ENCODE peak calls at places on chromosomes 12 and 14, in ten cellular contexts. D is AML-193, Q is DMS 273 treated with DMSO at 0.1 percent for 48 hours, P is mammary epithelial cell, Y is activated B cell treated with CpG ODN at 0.5 μM for 24 hours, A is testis, H is NB4, Z is KG1, U is NAMALWA, N is endodermal cell. J is an unnamed sample.

GRCh38 chr12:8698132-8698829 is 490 bp downstream of the RIMKLB start:
- DNase-seq in Q (no peak), A (peak; percentile 73), U (peak; percentile 62), N (peak; percentile 91), P (peak; percentile 33), D (peak; percentile 33), Z (no peak), Y (peak; percentile 67), H (peak; percentile 36), J (no peak)

GRCh38 chr12:130462558-130462924 is 124.9 kb downstream of the PIWIL1 start:
- DNase-seq in U (no peak), A (no peak), P (no peak), N (no peak), D (no peak), Y (no peak), H (no peak), Z (no peak), Q (no peak), J (no peak)

GRCh38 chr14:50038398-50039119 is 77.8 kb downstream of the VCPKMT start:
- DNase-seq in Z (peak; percentile 7), Y (no peak), P (peak; percentile 100), N (peak; percentile 52), H (peak; percentile 82), Q (no peak), U (no peak), D (peak; percentile 88), A (no peak), J (no peak)

GRCh38 chr12:93245543-93245942 is 132.2 kb upstream of the NUDT4 start:
- DNase-seq in U (no peak), Y (no peak), D (no peak), A (no peak), H (no peak), Z (no peak), Q (no peak), N (peak; percentile 67), P (no peak), J (no peak)

GRCh38 chr12:47870175-47870781 is 34.5 kb downstream of the VDR start:
- DNase-seq in P (no peak), Q (no peak), U (peak; percentile 30), Y (no peak), H (peak; percentile 54), A (peak; percentile 48), N (peak; percentile 91), D (peak; percentile 24), Z (no peak), J (no peak)

GRCh38 chr12:21823581-21823980 is 49.1 kb upstream of the KCNJ8 start:
- DNase-seq in P (no peak), Z (no peak), Q (no peak), U (no peak), Y (no peak), A (no peak), H (no peak), D (no peak), N (no peak), J (no peak)

GRCh38 chr12:94803939-94804338 is 153.6 kb upstream of the TMCC3 start:
- DNase-seq in Z (no peak), D (no peak), H (no peak), Q (no peak), A (no peak), U (no peak), P (no peak), Y (no peak), N (no peak), J (no peak)

GRCh38 chr14:68247867-68248266 is 428.3 kb downstream of the RAD51B start:
- DNase-seq in Z (no peak), D (peak; percentile 75), H (peak; percentile 59), Q (no peak), N (no peak), Y (no peak), P (no peak), U (no peak), A (no peak), J (no peak)

GRCh38 chr14:104434214-104435076 is 145.1 kb upstream of the C14orf180 start:
- DNase-seq in Z (no peak), U (no peak), N (peak; percentile 43), Y (no peak), Q (no peak), P (no peak), H (no peak), A (no peak), D (no peak), J (no peak)

GRCh38 chr12:72035625-72036024 is 97.0 kb downstream of the TPH2 start:
- DNase-seq in Y (no peak), Q (no peak), Z (no peak), A (no peak), D (no peak), P (no peak), H (no peak), N (peak; percentile 67), U (no peak), J (no peak)

GRCh38 chr12:54390176-54390667 is 5.7 kb upstream of the ZNF385A start:
- DNase-seq in U (no peak), N (peak; percentile 80), Q (no peak), H (peak; percentile 65), Y (no peak), Z (no peak), D (no peak), P (peak; percentile 77), A (no peak), J (no peak)

GRCh38 chr12:6960291-6961277 is 9.4 kb downstream of the PTPN6 start:
- DNase-seq in Q (no peak), P (no peak), U (no peak), Y (peak; percentile 40), H (peak; percentile 78), N (peak; percentile 73), Z (no peak), D (peak; percentile 28), A (peak; percentile 52), J (no peak)

GRCh38 chr14:101808020-101808641 is 46.6 kb downstream of the PPP2R5C start:
- DNase-seq in U (peak; percentile 86), N (peak; percentile 89), A (peak; percentile 52), Q (peak; percentile 9), H (peak; percentile 23), D (no peak), Z (no peak), P (no peak), Y (no peak), J (no peak)

GRCh38 chr12:132428872-132429121 is 61.2 kb upstream of the FBRSL1 start:
- DNase-seq in D (no peak), Y (no peak), Q (no peak), P (peak; percentile 30), N (peak; percentile 74), U (no peak), Z (no peak), H (no peak), A (no peak), J (peak; percentile 47)

GRCh38 chr14:50532502-50533313 is at the start of gene MAP4K5:
- DNase-seq in A (peak; percentile 93), D (peak; percentile 76), Z (peak; percentile 26), N (peak; percentile 95), U (peak; percentile 81), Q (peak; percentile 53), H (peak; percentile 95), Y (peak; percentile 83), P (peak; percentile 86), J (peak; percentile 79)

GRCh38 chr14:52111583-52111982 is 42.7 kb upstream of the NID2 start:
- DNase-seq in U (no peak), Y (no peak), N (no peak), D (no peak), H (no peak), P (peak; percentile 80), Q (no peak), Z (no peak), A (no peak), J (no peak)

GRCh38 chr14:68542346-68542745 is 250.5 kb downstream of the ZFP36L1 start:
- DNase-seq in Q (no peak), U (no peak), Z (no peak), D (no peak), A (no peak), H (no peak), P (no peak), N (no peak), Y (no peak), J (no peak)

GRCh38 chr12:54352022-54352531 is 12.2 kb downstream of the GPR84 start:
- DNase-seq in Q (peak; percentile 15), P (no peak), N (peak; percentile 93), A (peak; percentile 45), H (no peak), D (no peak), U (no peak), Z (no peak), Y (no peak), J (peak; percentile 42)

GRCh38 chr14:91575469-91576208 is 65.5 kb upstream of the PPP4R3A start:
- DNase-seq in U (no peak), Y (no peak), Q (no peak), D (no peak), H (peak; percentile 12), A (no peak), Z (no peak), N (no peak), P (no peak), J (no peak)

GRCh38 chr12:131085125-131085815 is 131.6 kb downstream of the ADGRD1 start:
- DNase-seq in A (peak; percentile 9), D (no peak), H (no peak), P (no peak), U (no peak), Q (no peak), Y (peak; percentile 4), N (peak; percentile 41), Z (no peak), J (no peak)

GRCh38 chr12:11895421-11896064 is 175.2 kb upstream of the BCL2L14 start:
- DNase-seq in D (peak; percentile 8), P (no peak), U (peak; percentile 74), Z (no peak), N (peak; percentile 65), H (peak; percentile 24), Q (no peak), Y (no peak), A (no peak), J (no peak)

GRCh38 chr12:121465921-121466799 is 66.2 kb downstream of the RNF34 start:
- DNase-seq in Y (peak; percentile 60), U (peak; percentile 62), H (peak; percentile 72), N (peak; percentile 77), Z (peak; percentile 46), A (no peak), Q (no peak), P (peak; percentile 19), D (peak; percentile 47), J (peak; percentile 11)

GRCh38 chr12:2613674-2614073 is 181.1 kb upstream of the FKBP4 start:
- DNase-seq in Q (no peak), Z (no peak), P (peak; percentile 94), D (no peak), U (no peak), H (peak; percentile 22), A (no peak), N (no peak), Y (no peak), J (no peak)

GRCh38 chr12:42790761-42791151 is 201.2 kb upstream of the PRICKLE1 start:
- DNase-seq in Y (no peak), N (peak; percentile 62), H (peak; percentile 57), D (no peak), U (no peak), Q (no peak), A (no peak), P (peak; percentile 52), Z (no peak), J (no peak)

GRCh38 chr12:2648406-2648805 is 146.4 kb upstream of the FKBP4 start:
- DNase-seq in N (peak; percentile 18), U (no peak), A (no peak), Q (no peak), D (no peak), H (no peak), P (no peak), Z (no peak), Y (no peak), J (no peak)

GRCh38 chr14:65854215-65854614 is 441.7 kb downstream of the FUT8 start:
- DNase-seq in Y (no peak), U (no peak), D (no peak), N (no peak), H (no peak), Q (no peak), Z (no peak), A (no peak), P (no peak), J (no peak)

GRCh38 chr12:53983580-53984572 is 1.1 kb upstream of the HOXC10 start:
- DNase-seq in P (no peak), Y (no peak), Z (no peak), N (peak; percentile 68), U (no peak), Q (no peak), H (peak; percentile 61), A (no peak), D (peak; percentile 63), J (no peak)

GRCh38 chr14:21040370-21040925 is 1.7 kb upstream of the RNASE7 start:
- DNase-seq in Q (no peak), N (no peak), A (no peak), H (no peak), P (no peak), Z (no peak), Y (no peak), U (no peak), D (no peak), J (no peak)